ENCODE peak calls at places on chromosomes 5 and 9, in eight cellular contexts. J, Z, C, E, D, X, B and Y are unnamed samples.

GRCh38 chr5:175025046-175025445 is 300.7 kb downstream of the MSX2 start:
- DNase-seq in J (no peak), Z (no peak), C (no peak), E (no peak), D (no peak), X (no peak), B (no peak), Y (no peak)

GRCh38 chr9:82489579-82489915 is 501.0 kb downstream of the SPATA31D1 start:
- DNase-seq in J (no peak), Z (no peak), C (no peak), E (no peak), D (no peak), X (no peak), B (no peak), Y (no peak)

GRCh38 chr9:114902773-114903589 is 27.4 kb downstream of the TNFSF8 start:
- DNase-seq in J (no peak), Z (no peak), C (no peak), E (no peak), D (no peak), X (no peak), B (no peak), Y (no peak)

GRCh38 chr5:177366528-177367322 is 9.0 kb downstream of the RGS14 start:
- DNase-seq in J (no peak), Z (no peak), C (peak), E (peak), D (peak), X (no peak), B (no peak), Y (no peak)

GRCh38 chr5:6386270-6386669 is 7.9 kb upstream of the MED10 start:
- DNase-seq in J (no peak), Z (no peak), C (no peak), E (no peak), D (no peak), X (no peak), B (no peak), Y (peak)

GRCh38 chr9:106859957-106860715 is 2.8 kb upstream of the ZNF462 start:
- DNase-seq in J (no peak), Z (no peak), C (no peak), E (peak), D (peak), X (no peak), B (no peak), Y (no peak)

GRCh38 chr9:38008168-38009034 is 60.6 kb downstream of the SHB start:
- DNase-seq in J (peak), Z (peak), C (peak), E (peak), D (peak), X (peak), B (peak), Y (peak)

GRCh38 chr9:119289740-119290139 is 79.5 kb downstream of the BRINP1 start:
- DNase-seq in J (no peak), Z (peak), C (peak), E (no peak), D (peak), X (no peak), B (no peak), Y (peak)

GRCh38 chr9:13575558-13575957 is 296.1 kb upstream of the MPDZ start:
- DNase-seq in J (no peak), Z (no peak), C (no peak), E (no peak), D (no peak), X (no peak), B (no peak), Y (no peak)

GRCh38 chr5:66987126-66987525 is 209.5 kb downstream of the CD180 start:
- DNase-seq in J (no peak), Z (no peak), C (no peak), E (no peak), D (no peak), X (no peak), B (no peak), Y (no peak)

GRCh38 chr5:67494186-67494842 is 297.7 kb upstream of the CD180 start:
- DNase-seq in J (no peak), Z (no peak), C (no peak), E (no peak), D (no peak), X (no peak), B (no peak), Y (no peak)

GRCh38 chr5:17255471-17256016 is 38.1 kb downstream of the BASP1 start:
- DNase-seq in J (no peak), Z (peak), C (no peak), E (no peak), D (no peak), X (no peak), B (no peak), Y (no peak)